ENCODE peak calls at places on chromosome 3, in six cellular contexts. M is fibroblast of pulmonary artery; H is NCI-H146; A is ACHN; Q is activated CD8-positive, alpha-beta memory T cell treated with anti-CD3 and anti-CD28 coated beads for 1 hour; Z is fibroblast of lung. J is an unnamed sample.

GRCh38 chr3:106086636-106087035 is 217.8 kb upstream of the CBLB start:
- DNase-seq in Z (no peak), A (no peak), H (no peak), Q (no peak), M (no peak), J (no peak)

GRCh38 chr3:177981576-177981975 is 554.7 kb upstream of the KCNMB2 start:
- DNase-seq in H (no peak), Z (no peak), A (no peak), Q (no peak), M (no peak), J (no peak)

GRCh38 chr3:126570103-126570541 is 11.4 kb upstream of the C3orf22 start:
- DNase-seq in H (no peak), Z (no peak), M (no peak), A (no peak), Q (no peak), J (no peak)

GRCh38 chr3:33490641-33491241 is 50.5 kb upstream of the UBP1 start:
- DNase-seq in A (no peak), Q (no peak), Z (no peak), H (no peak), M (peak), J (no peak)

GRCh38 chr3:160200328-160200727 is 24.9 kb upstream of the C3orf80 start:
- DNase-seq in M (peak), A (no peak), Z (no peak), Q (no peak), H (peak), J (peak)

GRCh38 chr3:69866988-69867720 is 127.9 kb downstream of the MITF start:
- DNase-seq in A (peak), H (no peak), Q (no peak), Z (peak), M (peak), J (no peak)

GRCh38 chr3:74214286-74214685 is 400.2 kb downstream of the CNTN3 start:
- DNase-seq in M (no peak), Q (no peak), H (no peak), A (no peak), Z (peak), J (no peak)

GRCh38 chr3:197186887-197187588 is 111.4 kb downstream of the DLG1 start:
- DNase-seq in M (peak), A (peak), H (peak), Q (no peak), Z (peak), J (peak)

GRCh38 chr3:135688003-135688402 is 277.5 kb upstream of the PPP2R3A start:
- DNase-seq in Q (no peak), Z (no peak), M (no peak), A (no peak), H (no peak), J (no peak)

GRCh38 chr3:196662711-196663571 is 23.4 kb downstream of the NRROS start:
- DNase-seq in H (no peak), A (no peak), M (peak), Q (no peak), Z (peak), J (no peak)

GRCh38 chr3:184317201-184317600 is 2.8 kb downstream of the EIF4G1 start:
- DNase-seq in Q (no peak), A (no peak), Z (no peak), M (no peak), H (no peak), J (no peak)

GRCh38 chr3:27669505-27670085 is 52.5 kb downstream of the EOMES start:
- DNase-seq in A (no peak), H (no peak), M (no peak), Z (peak), Q (no peak), J (no peak)

GRCh38 chr3:160205606-160206005 is 19.6 kb upstream of the C3orf80 start:
- DNase-seq in H (no peak), M (peak), A (no peak), Q (no peak), Z (peak), J (no peak)

GRCh38 chr3:125585595-125586223 is 9.6 kb downstream of the OSBPL11 start:
- DNase-seq in Z (peak), H (peak), A (peak), M (peak), Q (no peak), J (peak)

GRCh38 chr3:126126292-126126691 is 42.4 kb upstream of the SLC41A3 start:
- DNase-seq in A (no peak), Z (no peak), M (no peak), H (no peak), Q (no peak), J (no peak)

GRCh38 chr3:38000965-38001455 is 10.4 kb downstream of the VILL start:
- DNase-seq in H (no peak), A (no peak), Z (no peak), Q (no peak), M (no peak), J (no peak)

J was measured in COR-L47.